ENCODE peak calls at places on chromosomes 1 and 21, in four cellular contexts. K, H, V and W are unnamed samples.
A peak's percentile ranks its signal among the peaks of the same experiment; 100 is the strongest.

GRCh38 chr1:37342736-37343135 is 131.6 kb upstream of the ZC3H12A start:
- DNase-seq in K (no peak), H (no peak), V (peak; percentile 10), W (no peak)

GRCh38 chr1:13577846-13578245 is 5.8 kb upstream of the PDPN start:
- DNase-seq in K (no peak), H (no peak), V (no peak), W (no peak)

GRCh38 chr1:165114022-165114888 is 242.3 kb downstream of the LMX1A start:
- DNase-seq in K (peak; percentile 76), H (peak; percentile 73), V (peak; percentile 86), W (peak; percentile 42)

GRCh38 chr21:38729745-38730401 is 75.9 kb upstream of the ETS2 start:
- DNase-seq in K (no peak), H (no peak), V (no peak), W (no peak)

GRCh38 chr1:26474824-26475223 is 2.6 kb downstream of the HMGN2 start:
- DNase-seq in K (no peak), H (no peak), V (no peak), W (no peak)

GRCh38 chr1:34685225-34685624 is 69.6 kb upstream of the GJB5 start:
- DNase-seq in K (no peak), H (no peak), V (no peak), W (no peak)

GRCh38 chr1:6521502-6521901 is 30.0 kb upstream of the PLEKHG5 start:
- DNase-seq in K (no peak), H (no peak), V (no peak), W (no peak)

GRCh38 chr1:109425391-109425790 is 857 bp downstream of the PSMA5 start:
- DNase-seq in K (peak; percentile 47), H (no peak), V (peak; percentile 35), W (no peak)

GRCh38 chr1:85343612-85344255 is 67.3 kb upstream of the BCL10 start:
- DNase-seq in K (peak; percentile 35), H (no peak), V (no peak), W (no peak)

GRCh38 chr1:30373471-30374399 is 349.6 kb downstream of the MATN1 start:
- DNase-seq in K (no peak), H (no peak), V (no peak), W (no peak)

GRCh38 chr1:159851386-159851785 is 11.1 kb downstream of the VSIG8 start:
- DNase-seq in K (no peak), H (no peak), V (no peak), W (no peak)

GRCh38 chr1:201906336-201906735 is 17.6 kb downstream of the SHISA4 start:
- DNase-seq in K (no peak), H (no peak), V (no peak), W (no peak)

GRCh38 chr21:26032263-26032662 is 138.3 kb downstream of the APP start:
- DNase-seq in K (no peak), H (no peak), V (no peak), W (no peak)